ENCODE peak calls at places on chromosomes 7 and 10, in five cellular contexts. V is SK-N-SH, U is COLO829, G is posterior vena cava, E is mesothelial cell of epicardium. Z is an unnamed sample.

GRCh38 chr10:106440767-106441166 is 723.7 kb downstream of the SORCS1 start:
- DNase-seq in V (no peak), U (no peak), G (no peak), E (no peak), Z (no peak)

GRCh38 chr10:121070257-121070656 is 219.1 kb downstream of the WDR11 start:
- DNase-seq in V (no peak), U (no peak), G (no peak), E (no peak), Z (peak; percentile 40)

GRCh38 chr7:39509912-39510311 is 56.3 kb upstream of the YAE1 start:
- DNase-seq in V (no peak), U (no peak), G (no peak), E (no peak), Z (no peak)

GRCh38 chr7:767941-768729 is 41.1 kb upstream of the PRKAR1B start:
- DNase-seq in V (peak; percentile 98), U (peak; percentile 97), G (no peak), E (no peak), Z (peak; percentile 100)

GRCh38 chr10:98242823-98243222 is 25.2 kb downstream of the LOXL4 start:
- DNase-seq in V (peak; percentile 29), U (peak; percentile 30), G (no peak), E (no peak), Z (no peak)

GRCh38 chr10:25130911-25131310 is 43.9 kb upstream of the GPR158 start:
- DNase-seq in V (no peak), U (no peak), G (no peak), E (no peak), Z (no peak)

GRCh38 chr7:10239643-10240345 is 733.9 kb upstream of the PHF14 start:
- DNase-seq in V (no peak), U (no peak), G (no peak), E (no peak), Z (peak; percentile 64)

GRCh38 chr10:58189269-58189668 is 78.4 kb downstream of the IPMK start:
- DNase-seq in V (no peak), U (no peak), G (no peak), E (no peak), Z (no peak)

GRCh38 chr7:34696415-34696814 is 38.4 kb downstream of the NPSR1 start:
- DNase-seq in V (no peak), U (no peak), G (no peak), E (no peak), Z (no peak)

GRCh38 chr10:79130846-79131245 is 62.1 kb downstream of the ZMIZ1 start:
- DNase-seq in V (no peak), U (no peak), G (no peak), E (no peak), Z (no peak)

GRCh38 chr7:138917771-138918170 is 63.4 kb downstream of the KIAA1549 start:
- DNase-seq in V (no peak), U (no peak), G (no peak), E (no peak), Z (no peak)

GRCh38 chr10:43822509-43823236 is 174.0 kb upstream of the ZNF32 start:
- DNase-seq in V (no peak), U (no peak), G (no peak), E (no peak), Z (no peak)

GRCh38 chr7:333399-333776 is 43.4 kb downstream of the FOXL3 start:
- DNase-seq in V (peak; percentile 62), U (peak; percentile 85), G (no peak), E (peak; percentile 53), Z (no peak)

GRCh38 chr7:18978108-18978495 is 139.3 kb downstream of the TWIST1 start:
- DNase-seq in V (no peak), U (peak; percentile 88), G (no peak), E (no peak), Z (no peak)

GRCh38 chr10:110360857-110361474 is 56.2 kb upstream of the SMNDC1 start:
- DNase-seq in V (no peak), U (no peak), G (no peak), E (no peak), Z (no peak)

GRCh38 chr7:41705109-41705871 is 2.4 kb upstream of the INHBA start:
- DNase-seq in V (peak; percentile 96), U (peak; percentile 89), G (peak; percentile 96), E (peak; percentile 88), Z (peak; percentile 73)

GRCh38 chr10:114281461-114281860 is 42.4 kb downstream of the VWA2 start:
- DNase-seq in V (no peak), U (no peak), G (peak; percentile 54), E (no peak), Z (no peak)

GRCh38 chr7:74722045-74722603 is 51.7 kb upstream of the NCF1 start:
- DNase-seq in V (no peak), U (no peak), G (no peak), E (no peak), Z (no peak)

GRCh38 chr7:105011771-105012502 is 2.1 kb upstream of the KMT2E start:
- DNase-seq in V (no peak), U (no peak), G (no peak), E (no peak), Z (no peak)

GRCh38 chr10:126736737-126737136 is 66.2 kb upstream of the C10orf90 start:
- DNase-seq in V (no peak), U (no peak), G (no peak), E (no peak), Z (no peak)

GRCh38 chr7:113774182-113774807 is 144.5 kb downstream of the PPP1R3A start:
- DNase-seq in V (peak; percentile 21), U (peak; percentile 65), G (no peak), E (no peak), Z (peak; percentile 19)

GRCh38 chr7:132116369-132116768 is 459.9 kb downstream of the PLXNA4 start:
- DNase-seq in V (no peak), U (no peak), G (no peak), E (no peak), Z (no peak)

GRCh38 chr7:127782550-127783266 is 130.7 kb downstream of the SND1 start:
- DNase-seq in V (peak; percentile 39), U (no peak), G (no peak), E (no peak), Z (no peak)

GRCh38 chr10:85916999-85917573 is 449.5 kb downstream of the GRID1 start:
- DNase-seq in V (peak; percentile 36), U (no peak), G (no peak), E (no peak), Z (no peak)

GRCh38 chr7:2475678-2476015 is 551 bp downstream of the GRIFIN start:
- DNase-seq in V (no peak), U (no peak), G (peak; percentile 80), E (no peak), Z (no peak)

GRCh38 chr7:106397994-106398393 is 113.2 kb upstream of the NAMPT start:
- DNase-seq in V (no peak), U (no peak), G (no peak), E (no peak), Z (no peak)

GRCh38 chr10:117241541-117242462 is 888 bp downstream of the SLC18A2 start:
- DNase-seq in V (peak; percentile 75), U (no peak), G (no peak), E (peak; percentile 45), Z (no peak)

GRCh38 chr10:71748671-71749191 is 24.6 kb downstream of the VSIR start:
- DNase-seq in V (peak; percentile 55), U (no peak), G (peak; percentile 93), E (no peak), Z (no peak)

GRCh38 chr7:43491984-43492383 is 90.9 kb upstream of the STK17A start:
- DNase-seq in V (no peak), U (peak; percentile 63), G (no peak), E (no peak), Z (no peak)

GRCh38 chr7:73968511-73968910 is 59.5 kb upstream of the ELN start:
- DNase-seq in V (no peak), U (no peak), G (peak; percentile 40), E (no peak), Z (no peak)

GRCh38 chr7:103573479-103574058 is 127.6 kb upstream of the SLC26A5 start:
- DNase-seq in V (peak; percentile 27), U (peak; percentile 50), G (no peak), E (no peak), Z (peak; percentile 60)

GRCh38 chr7:43198599-43199090 is 86.2 kb downstream of the HECW1 start:
- DNase-seq in V (no peak), U (no peak), G (no peak), E (no peak), Z (no peak)

GRCh38 chr7:23183279-23184012 is 1.6 kb downstream of the NUP42 start:
- DNase-seq in V (no peak), U (no peak), G (no peak), E (no peak), Z (no peak)

GRCh38 chr10:6053816-6054581 is 8.2 kb downstream of the IL2RA start:
- DNase-seq in V (no peak), U (no peak), G (no peak), E (no peak), Z (no peak)

GRCh38 chr7:101941481-101942383 is 124.3 kb downstream of the CUX1 start:
- DNase-seq in V (no peak), U (no peak), G (peak; percentile 14), E (no peak), Z (no peak)

GRCh38 chr7:47539398-47540052 is 42.4 kb downstream of the TNS3 start:
- DNase-seq in V (no peak), U (no peak), G (peak; percentile 70), E (no peak), Z (no peak)

GRCh38 chr10:123998197-123999141 is 94.9 kb downstream of the CHST15 start:
- DNase-seq in V (peak; percentile 9), U (no peak), G (peak; percentile 78), E (peak; percentile 27), Z (no peak)

GRCh38 chr10:70843333-70843732 is 27.6 kb downstream of the SGPL1 start:
- DNase-seq in V (no peak), U (no peak), G (no peak), E (no peak), Z (no peak)

Z was measured in SK-N-DZ.